ENCODE peak calls at places on chromosomes 2 and 18, in eight cellular contexts. K is progenitor cell of endocrine pancreas, R is HFF-Myc, A is AG09309, C is uterus, Z is endothelial cell, F is AG04449, V is GM13976. U is an unnamed sample.

GRCh38 chr2:101153811-101154210 is 2.6 kb upstream of the TBC1D8 start:
- DNase-seq in V (no peak), K (no peak), A (no peak), C (no peak), R (no peak), F (no peak), Z (no peak), U (no peak)

GRCh38 chr2:36277146-36277808 is 78.3 kb upstream of the CRIM1 start:
- DNase-seq in Z (no peak), K (no peak), V (no peak), F (peak), C (no peak), A (peak), R (peak), U (peak)

GRCh38 chr2:120562218-120563005 is 173.3 kb upstream of the GLI2 start:
- DNase-seq in K (no peak), Z (no peak), F (no peak), A (no peak), V (no peak), C (no peak), R (no peak), U (no peak)

GRCh38 chr2:33377048-33377447 is 99.4 kb upstream of the RASGRP3 start:
- DNase-seq in C (no peak), V (no peak), R (no peak), Z (no peak), K (no peak), A (no peak), F (no peak), U (no peak)

GRCh38 chr18:43013489-43013888 is 102.0 kb downstream of the RIT2 start:
- DNase-seq in K (no peak), Z (no peak), V (no peak), F (no peak), A (no peak), C (no peak), R (no peak), U (no peak)

GRCh38 chr18:48216639-48217280 is 192.4 kb downstream of the ZBTB7C start:
- DNase-seq in A (no peak), Z (no peak), C (peak), V (no peak), F (no peak), R (no peak), K (no peak), U (no peak)

GRCh38 chr2:96485751-96486643 is 19.2 kb downstream of the NEURL3 start:
- DNase-seq in F (peak), C (peak), V (peak), R (peak), Z (no peak), K (no peak), A (peak), U (peak)

GRCh38 chr2:2763351-2763997 is 432.4 kb upstream of the MYT1L start:
- DNase-seq in Z (no peak), C (no peak), A (no peak), K (no peak), R (no peak), V (no peak), F (no peak), U (no peak)

GRCh38 chr2:166017208-166017607 is 63.6 kb upstream of the TTC21B start:
- DNase-seq in Z (no peak), F (no peak), C (no peak), K (no peak), V (no peak), R (no peak), A (no peak), U (peak)

GRCh38 chr2:229170171-229170570 is 100.9 kb downstream of the PID1 start:
- DNase-seq in K (no peak), F (no peak), V (no peak), Z (no peak), A (no peak), R (no peak), C (no peak), U (no peak)

GRCh38 chr18:3345885-3346284 is 84.0 kb downstream of the MYL12B start:
- DNase-seq in V (no peak), R (no peak), C (peak), F (no peak), A (no peak), K (no peak), Z (no peak), U (no peak)

GRCh38 chr18:47209166-47209565 is 33.0 kb upstream of the IER3IP1 start:
- DNase-seq in F (no peak), C (no peak), Z (no peak), V (no peak), K (no peak), A (no peak), R (no peak), U (no peak)

GRCh38 chr2:96533292-96534073 is 3.1 kb upstream of the ARID5A start:
- DNase-seq in R (no peak), C (peak), Z (no peak), F (peak), A (peak), V (no peak), K (no peak), U (no peak)

GRCh38 chr2:215507126-215507525 is 71.3 kb upstream of the FN1 start:
- DNase-seq in K (no peak), Z (no peak), F (no peak), C (no peak), A (no peak), R (no peak), V (no peak), U (no peak)

GRCh38 chr2:85394976-85395375 is 15.2 kb downstream of the CAPG start:
- DNase-seq in C (no peak), V (no peak), A (no peak), R (no peak), K (no peak), Z (no peak), F (no peak), U (no peak)

GRCh38 chr2:227374158-227374557 is 4.9 kb downstream of the TM4SF20 start:
- DNase-seq in F (no peak), R (no peak), V (no peak), C (no peak), Z (no peak), K (no peak), A (peak), U (no peak)

GRCh38 chr2:167550448-167550847 is 662.2 kb downstream of the XIRP2 start:
- DNase-seq in K (no peak), Z (no peak), F (no peak), A (no peak), C (no peak), R (no peak), V (peak), U (peak)

GRCh38 chr2:173076557-173077345 is 1.1 kb downstream of the MAP3K20 start:
- DNase-seq in V (peak), Z (peak), A (no peak), C (peak), F (no peak), K (peak), R (no peak), U (no peak)

GRCh38 chr18:21230436-21230835 is 11.6 kb upstream of the GREB1L start:
- DNase-seq in A (no peak), V (no peak), K (no peak), Z (no peak), R (no peak), F (no peak), C (no peak), U (no peak)

GRCh38 chr18:43396266-43396665 is 119.0 kb upstream of the SYT4 start:
- DNase-seq in R (no peak), A (no peak), F (no peak), K (no peak), Z (peak), C (no peak), V (no peak), U (no peak)

GRCh38 chr2:74181739-74182138 is 3.1 kb upstream of the MOB1A start:
- DNase-seq in C (no peak), K (no peak), Z (no peak), A (no peak), F (no peak), V (peak), R (no peak), U (no peak)

GRCh38 chr2:96760986-96761832 is 507 bp downstream of the CNNM4 start:
- DNase-seq in V (no peak), F (no peak), Z (no peak), C (no peak), R (no peak), A (no peak), K (no peak), U (no peak)

GRCh38 chr18:77068890-77069312 is 63.7 kb downstream of the MBP start:
- DNase-seq in C (no peak), Z (no peak), A (no peak), K (no peak), V (no peak), R (no peak), F (no peak), U (no peak)

GRCh38 chr2:132438650-132439030 is 22.0 kb downstream of the GPR39 start:
- DNase-seq in C (no peak), Z (no peak), A (peak), V (no peak), F (peak), R (peak), K (no peak), U (peak)

GRCh38 chr18:49161627-49162026 is 210.9 kb upstream of the SMAD7 start:
- DNase-seq in F (peak), C (no peak), R (no peak), A (peak), K (no peak), Z (no peak), V (peak), U (no peak)

GRCh38 chr2:48530033-48530804 is at the start of gene STON1:
- DNase-seq in A (no peak), C (peak), Z (peak), K (peak), R (no peak), V (peak), F (no peak), U (no peak)

GRCh38 chr18:79570266-79571201 is 109.1 kb upstream of the CTDP1 start:
- DNase-seq in R (no peak), A (no peak), F (peak), C (peak), Z (no peak), V (peak), K (no peak), U (no peak)

GRCh38 chr2:196251132-196251531 is 79.8 kb upstream of the STK17B start:
- DNase-seq in F (no peak), V (no peak), R (no peak), A (no peak), K (no peak), Z (no peak), C (no peak), U (no peak)

GRCh38 chr2:160353166-160353565 is 140.4 kb downstream of the RBMS1 start:
- DNase-seq in F (no peak), Z (no peak), A (no peak), V (no peak), R (no peak), K (no peak), C (no peak), U (no peak)

GRCh38 chr2:85421706-85422457 is 3.4 kb downstream of the SH2D6 start:
- DNase-seq in Z (no peak), R (no peak), A (no peak), K (no peak), C (no peak), F (no peak), V (no peak), U (no peak)

GRCh38 chr2:8433390-8433789 is 248.5 kb upstream of the ID2 start:
- DNase-seq in Z (no peak), C (no peak), K (no peak), V (no peak), A (no peak), F (no peak), R (no peak), U (no peak)

GRCh38 chr2:3805120-3805519 is 101.7 kb downstream of the DCDC2C start:
- DNase-seq in K (no peak), Z (peak), A (no peak), R (no peak), C (no peak), F (no peak), V (no peak), U (no peak)
- TF ChIP-seq CTCF in K (peak), Z (peak), A (no peak), R (peak), C (no peak), F (no peak), V (peak), U (peak)

DNA sequence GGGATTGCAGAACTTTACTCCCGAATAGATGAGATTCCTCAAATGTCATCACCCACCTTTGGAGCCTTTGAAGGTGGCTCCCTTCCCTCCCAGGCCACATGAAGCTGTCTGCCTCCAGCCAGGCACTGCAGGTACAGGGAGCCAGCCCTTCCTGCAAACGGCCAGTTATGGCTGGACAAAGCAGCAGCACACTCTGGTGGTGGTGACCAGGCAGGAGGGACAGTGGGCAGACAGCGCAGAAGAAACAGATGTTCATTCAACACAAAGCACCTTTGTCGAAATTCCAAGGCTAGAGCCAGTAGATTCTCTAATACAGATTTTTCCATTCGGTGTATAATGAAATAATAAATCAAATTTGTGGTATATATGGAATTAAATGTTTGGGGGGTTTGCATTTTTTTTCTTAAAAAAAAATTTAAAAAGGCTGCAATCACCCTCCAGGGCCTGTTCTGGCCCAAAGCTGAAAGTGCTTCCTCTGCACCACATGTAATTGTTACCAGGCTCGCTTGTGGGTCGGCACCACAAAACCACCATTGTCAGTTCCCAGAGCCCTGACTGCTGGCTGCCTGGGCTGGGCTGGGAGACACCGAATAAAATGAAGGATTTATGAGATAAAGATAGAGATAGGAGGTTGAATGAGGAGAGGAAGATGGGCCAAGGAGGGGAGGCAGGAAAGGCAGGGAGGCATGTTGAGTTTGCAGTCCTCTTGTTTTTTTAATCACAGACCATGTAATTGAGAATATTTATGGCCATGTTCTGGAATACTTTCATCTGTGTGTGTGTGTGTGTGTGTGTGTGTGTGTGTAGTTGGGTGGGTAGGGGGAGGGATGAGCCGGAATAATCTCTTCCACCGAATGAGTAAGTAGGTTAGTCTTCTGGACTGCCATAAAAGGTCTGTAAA is 14.5 kb downstream of the NRP2 start:
- DNase-seq in K (peak), Z (peak), V (no peak), R (no peak), F (peak), C (peak), A (peak), U (no peak)
- TF ChIP-seq CTCF in K (peak), Z (no peak), V (peak), R (peak), F (peak), C (peak), A (peak), U (peak)

GRCh38 chr18:10487161-10487560 is 32.7 kb downstream of the APCDD1 start:
- DNase-seq in C (no peak), Z (no peak), K (no peak), V (no peak), F (no peak), R (no peak), A (no peak), U (no peak)
- TF ChIP-seq CTCF in C (no peak), Z (no peak), K (peak), V (no peak), F (no peak), R (no peak), A (no peak), U (no peak)

GRCh38 chr2:185522472-185522871 is 216.1 kb upstream of the FSIP2 start:
- DNase-seq in Z (no peak), R (no peak), V (no peak), K (no peak), A (no peak), C (no peak), F (no peak), U (no peak)
- TF ChIP-seq CTCF in Z (no peak), R (no peak), V (no peak), K (no peak), A (no peak), C (no peak), F (no peak), U (peak)

GRCh38 chr2:23460228-23460627 is 75.2 kb downstream of the KLHL29 start:
- DNase-seq in C (no peak), R (no peak), A (no peak), K (no peak), Z (no peak), V (no peak), F (no peak), U (peak)
- TF ChIP-seq CTCF in C (no peak), R (peak), A (peak), K (peak), Z (peak), V (peak), F (peak), U (peak)

DNA sequence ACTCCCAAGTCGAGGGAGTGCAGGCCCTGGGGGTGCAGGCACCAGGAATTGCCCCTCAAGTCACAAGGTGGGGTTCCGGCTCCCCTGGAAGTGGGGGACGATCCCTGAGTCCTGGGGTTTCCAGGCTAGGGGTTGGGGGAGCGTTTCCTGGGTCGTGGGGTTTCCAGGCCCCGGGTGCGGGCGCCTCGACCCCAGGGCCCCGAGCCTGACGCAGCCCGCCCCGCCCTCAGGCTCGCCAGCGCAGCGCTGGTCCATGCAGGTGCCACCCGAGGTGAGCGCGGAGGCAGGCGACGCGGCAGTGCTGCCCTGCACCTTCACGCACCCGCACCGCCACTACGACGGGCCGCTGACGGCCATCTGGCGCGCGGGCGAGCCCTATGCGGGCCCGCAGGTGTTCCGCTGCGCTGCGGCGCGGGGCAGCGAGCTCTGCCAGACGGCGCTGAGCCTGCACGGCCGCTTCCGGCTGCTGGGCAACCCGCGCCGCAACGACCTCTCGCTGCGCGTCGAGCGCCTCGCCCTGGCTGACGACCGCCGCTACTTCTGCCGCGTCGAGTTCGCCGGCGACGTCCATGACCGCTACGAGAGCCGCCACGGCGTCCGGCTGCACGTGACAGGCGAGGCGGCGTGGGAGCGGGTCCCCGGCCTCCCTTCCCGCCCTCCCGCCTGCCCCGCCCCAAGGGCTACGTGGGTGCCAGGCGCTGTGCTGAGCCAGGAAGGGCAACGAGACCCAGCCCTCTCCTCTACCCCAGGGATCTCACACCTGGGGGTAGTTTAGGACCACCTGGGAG is 12.0 kb downstream of the SIGLEC15 start:
- DNase-seq in V (peak), C (no peak), K (peak), R (no peak), A (no peak), F (no peak), Z (peak), U (no peak)
- TF ChIP-seq CTCF in V (peak), C (no peak), K (peak), R (peak), A (peak), F (peak), Z (no peak), U (peak)

U was measured in epithelial cell of proximal tubule.